ENCODE peak calls at places on chromosomes 13 and 19, in five cellular contexts. C is uterus, T is upper lobe of left lung, F is spleen, B is IMR-90. N is an unnamed sample.
A peak's percentile ranks its signal among the peaks of the same experiment; 100 is the strongest.

GRCh38 chr13:75547917-75548316 is 1.7 kb upstream of the UCHL3 start:
- DNase-seq in F (no peak), C (no peak), T (no peak), B (peak; percentile 51), N (no peak)

GRCh38 chr13:73661687-73662425 is 472.3 kb downstream of the KLF12 start:
- DNase-seq in B (no peak), C (no peak), T (no peak), F (no peak), N (no peak)

GRCh38 chr19:50743537-50743936 is 20.4 kb downstream of the CLEC11A start:
- DNase-seq in T (no peak), F (no peak), B (no peak), C (no peak), N (no peak)

GRCh38 chr19:35000647-35001501 is 751 bp downstream of the GRAMD1A start:
- DNase-seq in B (peak; percentile 50), F (peak; percentile 90), T (peak; percentile 87), C (no peak), N (peak; percentile 65)

GRCh38 chr19:32404939-32405430 is 585 bp upstream of the DPY19L3 start:
- DNase-seq in C (peak; percentile 56), T (peak; percentile 94), B (peak; percentile 26), F (no peak), N (peak; percentile 39)

GRCh38 chr13:46578590-46578975 is 25.6 kb downstream of the LRCH1 start:
- DNase-seq in C (no peak), T (no peak), B (no peak), F (no peak), N (no peak)

GRCh38 chr19:39408392-39409206 is 2.0 kb downstream of the ZFP36 start:
- DNase-seq in B (peak; percentile 52), F (peak; percentile 86), C (peak; percentile 71), T (peak; percentile 87), N (no peak)

GRCh38 chr19:38218204-38218603 is 5.8 kb downstream of the DPF1 start:
- DNase-seq in T (no peak), B (no peak), C (no peak), F (no peak), N (no peak)

GRCh38 chr13:44232729-44233128 is 140.9 kb upstream of the SERP2 start:
- DNase-seq in F (no peak), C (no peak), T (no peak), B (no peak), N (no peak)

GRCh38 chr13:36418022-36418805 is 14.1 kb upstream of the CCNA1 start:
- DNase-seq in F (no peak), T (no peak), B (peak; percentile 58), C (no peak), N (no peak)

GRCh38 chr19:8905342-8905741 is 73.2 kb downstream of the MBD3L1 start:
- DNase-seq in C (no peak), T (no peak), F (no peak), B (no peak), N (no peak)

GRCh38 chr13:89267734-89268133 is 1596.6 kb downstream of the SLITRK5 start:
- DNase-seq in T (no peak), B (no peak), C (no peak), F (no peak), N (no peak)

GRCh38 chr19:34181111-34181864 is 9.0 kb downstream of the LSM14A start:
- DNase-seq in F (no peak), B (no peak), T (no peak), C (no peak), N (no peak)

GRCh38 chr13:98089246-98089645 is 53.6 kb upstream of the FARP1 start:
- DNase-seq in C (no peak), B (peak; percentile 76), T (no peak), F (no peak), N (no peak)

GRCh38 chr19:14015454-14016035 is 9.4 kb upstream of the RFX1 start:
- DNase-seq in B (no peak), T (no peak), C (no peak), F (no peak), N (no peak)

GRCh38 chr19:3606690-3607289 is at the start of gene TBXA2R:
- DNase-seq in C (peak; percentile 83), F (peak; percentile 91), T (peak; percentile 97), B (peak; percentile 43), N (peak; percentile 96)

GRCh38 chr13:42247883-42248282 is 24.1 kb upstream of the AKAP11 start:
- DNase-seq in C (no peak), F (no peak), B (peak; percentile 39), T (no peak), N (no peak)

GRCh38 chr19:13014101-13014920 is 19.0 kb downstream of the NFIX start:
- DNase-seq in B (no peak), F (no peak), T (peak; percentile 83), C (peak; percentile 59), N (no peak)

GRCh38 chr19:54433697-54434096 is 15.3 kb upstream of the LENG8 start:
- DNase-seq in C (no peak), F (no peak), B (no peak), T (no peak), N (no peak)

GRCh38 chr19:30171795-30172642 is 200.2 kb upstream of the ZNF536 start:
- DNase-seq in T (peak; percentile 51), C (no peak), B (no peak), F (peak; percentile 52), N (no peak)

GRCh38 chr13:110680852-110681251 is 25.1 kb downstream of the CARS2 start:
- DNase-seq in T (no peak), C (no peak), F (peak; percentile 72), B (no peak), N (peak; percentile 50)

GRCh38 chr19:55075366-55075998 is at the start of gene EPS8L1:
- DNase-seq in T (peak; percentile 87), B (no peak), F (no peak), C (no peak), N (no peak)

GRCh38 chr13:28584873-28585317 is 74.0 kb upstream of the POMP start:
- DNase-seq in C (no peak), B (peak; percentile 71), T (no peak), F (no peak), N (no peak)

GRCh38 chr13:23470706-23471610 is 37.5 kb upstream of the SACS start:
- DNase-seq in C (no peak), F (no peak), B (no peak), T (no peak), N (no peak)

GRCh38 chr13:74032325-74032724 is 101.9 kb downstream of the KLF12 start:
- DNase-seq in B (no peak), T (no peak), C (no peak), F (no peak), N (no peak)

GRCh38 chr19:19433666-19434213 is 28.3 kb downstream of the GATAD2A start:
- DNase-seq in B (no peak), C (no peak), T (no peak), F (no peak), N (no peak)

GRCh38 chr19:16071072-16071691 is 5.1 kb upstream of the TPM4 start:
- DNase-seq in B (no peak), T (no peak), F (no peak), C (no peak), N (no peak)

GRCh38 chr19:8052464-8052859 is at the start of gene CCL25:
- DNase-seq in B (no peak), F (no peak), T (no peak), C (no peak), N (no peak)

GRCh38 chr19:7883796-7884570 is 4.3 kb upstream of the LRRC8E start:
- DNase-seq in T (no peak), B (peak; percentile 33), F (no peak), C (no peak), N (no peak)

GRCh38 chr13:40082644-40083043 is 427.2 kb downstream of the COG6 start:
- DNase-seq in F (no peak), T (no peak), C (no peak), B (no peak), N (no peak)

GRCh38 chr13:98405107-98405571 is 171.8 kb downstream of the STK24 start:
- DNase-seq in F (no peak), C (no peak), T (no peak), B (no peak), N (no peak)

GRCh38 chr19:45362291-45362690 is 8.1 kb downstream of the ERCC2 start:
- DNase-seq in T (no peak), B (no peak), F (no peak), C (no peak), N (no peak)

GRCh38 chr13:99307648-99308339 is 595 bp upstream of the GPR183 start:
- DNase-seq in B (peak; percentile 83), C (no peak), F (no peak), T (no peak), N (peak; percentile 71)

GRCh38 chr13:24178847-24179845 is 18.6 kb downstream of the SPATA13 start:
- DNase-seq in F (no peak), B (peak; percentile 75), T (no peak), C (no peak), N (no peak)

GRCh38 chr19:40605201-40605971 is 4.2 kb downstream of the LTBP4 start:
- DNase-seq in B (peak; percentile 31), T (peak; percentile 94), F (peak; percentile 95), C (peak; percentile 67), N (peak; percentile 98)
- TF ChIP-seq POLR2A in B (no peak), T (no peak), F (no peak), C (no peak), N (peak; percentile 49)

GRCh38 chr13:32783067-32783466 is 196.8 kb downstream of the PDS5B start:
- DNase-seq in B (peak; percentile 67), T (no peak), F (no peak), C (no peak), N (no peak)
- TF ChIP-seq POLR2A in B (no peak), T (no peak), F (no peak), C (no peak), N (no peak)

DNA sequence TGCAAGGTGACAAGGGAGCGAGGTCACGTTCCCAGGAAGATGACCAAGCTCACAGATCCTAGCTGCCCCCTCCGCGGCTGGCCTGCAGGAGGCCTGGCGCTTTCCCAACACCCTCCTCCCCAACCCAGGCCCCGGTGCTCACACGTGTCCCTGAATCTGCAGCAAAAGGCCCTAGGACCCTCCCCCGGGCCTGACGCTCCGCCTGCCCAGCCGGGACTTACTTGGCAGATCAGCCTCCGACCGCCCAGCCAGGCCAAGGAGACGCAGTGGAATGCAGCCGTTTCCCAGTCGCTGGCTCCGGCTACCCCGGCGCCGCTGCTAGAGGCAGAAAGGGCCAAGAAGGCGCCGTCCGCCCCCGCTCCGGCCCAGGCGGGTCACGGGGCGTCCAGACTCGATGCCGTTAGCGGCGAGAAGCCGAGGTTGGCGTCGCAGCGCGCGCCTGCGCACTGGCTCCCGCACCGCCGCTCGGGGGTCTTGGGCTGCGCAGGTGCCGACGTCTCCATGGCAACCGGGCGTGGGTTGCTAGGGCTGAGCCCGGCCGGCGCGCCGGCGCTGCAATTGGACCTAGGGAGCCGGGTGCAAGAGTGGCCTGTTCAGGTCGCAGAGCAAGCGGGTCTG is at the start of gene PNMA8A:
- DNase-seq in B (peak; percentile 57), F (peak; percentile 74), T (peak; percentile 92), C (peak; percentile 68), N (no peak)
- TF ChIP-seq POLR2A in B (no peak), F (no peak), T (no peak), C (no peak), N (no peak)

GRCh38 chr13:111944171-111944583 is 122.8 kb upstream of the SOX1 start:
- DNase-seq in B (no peak), T (no peak), C (no peak), F (peak; percentile 55), N (no peak)

GRCh38 chr13:111939285-111940278 is 127.4 kb upstream of the SOX1 start:
- DNase-seq in B (no peak), C (no peak), T (no peak), F (no peak), N (no peak)

GRCh38 chr13:111943229-111943795 is 123.6 kb upstream of the SOX1 start:
- DNase-seq in F (peak; percentile 62), B (no peak), T (no peak), C (no peak), N (no peak)

GRCh38 chr13:111940892-111941291 is 126.1 kb upstream of the SOX1 start:
- DNase-seq in T (no peak), F (peak; percentile 50), C (no peak), B (no peak), N (no peak)

GRCh38 chr13:111941845-111942447 is 125.0 kb upstream of the SOX1 start:
- DNase-seq in B (no peak), C (no peak), T (no peak), F (peak; percentile 37), N (no peak)
- TF ChIP-seq POLR2A in B (no peak), C (no peak), T (no peak), F (no peak), N (no peak)